ENCODE peak calls at places on chromosome 6, in four cellular contexts. Y, C, T and B are unnamed samples.

GRCh38 chr6:143734641-143735063 is 56.9 kb downstream of the PHACTR2 start:
- DNase-seq in Y (no peak), C (no peak), T (no peak), B (no peak)

GRCh38 chr6:112016335-112016734 is 37.6 kb upstream of the CCN6 start:
- DNase-seq in Y (no peak), C (no peak), T (peak), B (no peak)

GRCh38 chr6:108609276-108609769 is 48.6 kb downstream of the FOXO3 start:
- DNase-seq in Y (no peak), C (no peak), T (peak), B (peak)

GRCh38 chr6:24827970-24828369 is 29.3 kb upstream of the ARMH2 start:
- DNase-seq in Y (no peak), C (no peak), T (no peak), B (no peak)

GRCh38 chr6:98944598-98945011 is 3.1 kb downstream of the FBXL4 start:
- DNase-seq in Y (no peak), C (no peak), T (peak), B (peak)

GRCh38 chr6:113980937-113981554 is 10.1 kb upstream of the HDAC2 start:
- DNase-seq in Y (no peak), C (peak), T (peak), B (peak)

GRCh38 chr6:61867635-61868034 is 418.4 kb downstream of the KHDRBS2 start:
- DNase-seq in Y (no peak), C (no peak), T (no peak), B (no peak)

GRCh38 chr6:140032177-140032576 is 657.7 kb upstream of the CITED2 start:
- DNase-seq in Y (no peak), C (no peak), T (no peak), B (no peak)

GRCh38 chr6:18425218-18425617 is 38.1 kb downstream of the RNF144B start:
- DNase-seq in Y (no peak), C (no peak), T (no peak), B (peak)

GRCh38 chr6:97066056-97066455 is 141.5 kb downstream of the KLHL32 start:
- DNase-seq in Y (no peak), C (no peak), T (no peak), B (no peak)

GRCh38 chr6:122947355-122947754 is 48.7 kb upstream of the CLVS2 start:
- DNase-seq in Y (no peak), C (peak), T (no peak), B (peak)

GRCh38 chr6:31689249-31690110 is 8.6 kb upstream of the LY6G5C start:
- DNase-seq in Y (no peak), C (peak), T (no peak), B (peak)

GRCh38 chr6:97000138-97000537 is 75.6 kb downstream of the KLHL32 start:
- DNase-seq in Y (no peak), C (no peak), T (no peak), B (no peak)

GRCh38 chr6:27541212-27541931 is 68.5 kb upstream of the ZNF184 start:
- DNase-seq in Y (no peak), C (peak), T (peak), B (peak)

GRCh38 chr6:87501809-87502572 is 29.2 kb downstream of the SLC35A1 start:
- DNase-seq in Y (no peak), C (no peak), T (no peak), B (no peak)

GRCh38 chr6:55704421-55704820 is 125.4 kb upstream of the HMGCLL1 start:
- DNase-seq in Y (no peak), C (no peak), T (peak), B (peak)

GRCh38 chr6:56328366-56328765 is 81.0 kb upstream of the COL21A1 start:
- DNase-seq in Y (no peak), C (no peak), T (no peak), B (no peak)

GRCh38 chr6:30102701-30103629 is 9.9 kb downstream of the TRIM31 start:
- DNase-seq in Y (no peak), C (peak), T (peak), B (peak)

GRCh38 chr6:20605581-20605980 is 71.3 kb downstream of the CDKAL1 start:
- DNase-seq in Y (no peak), C (no peak), T (peak), B (peak)

GRCh38 chr6:122788663-122789062 is 395 bp upstream of the SMPDL3A start:
- DNase-seq in Y (no peak), C (no peak), T (no peak), B (no peak)

GRCh38 chr6:40326689-40327404 is 260.3 kb downstream of the LRFN2 start:
- DNase-seq in Y (no peak), C (no peak), T (no peak), B (no peak)

GRCh38 chr6:36050305-36050704 is 22.7 kb downstream of the MAPK14 start:
- DNase-seq in Y (no peak), C (no peak), T (no peak), B (no peak)

GRCh38 chr6:26411751-26412150 is 9.7 kb downstream of the BTN3A1 start:
- DNase-seq in Y (no peak), C (no peak), T (peak), B (no peak)

GRCh38 chr6:154537486-154537885 is 27.0 kb upstream of the CNKSR3 start:
- DNase-seq in Y (no peak), C (peak), T (no peak), B (peak)

GRCh38 chr6:150865406-150866146 is at the start of gene MTHFD1L:
- DNase-seq in Y (no peak), C (peak), T (peak), B (peak)

GRCh38 chr6:33377166-33377565 is 14.5 kb upstream of the KIFC1 start:
- DNase-seq in Y (no peak), C (no peak), T (no peak), B (no peak)

GRCh38 chr6:167574431-167575097 is 249.7 kb downstream of the TTLL2 start:
- DNase-seq in Y (no peak), C (no peak), T (no peak), B (no peak)

GRCh38 chr6:75280131-75280855 is 4.3 kb downstream of the TMEM30A start:
- DNase-seq in Y (no peak), C (no peak), T (peak), B (no peak)

GRCh38 chr6:106870824-106871300 is 103.7 kb downstream of the CD24 start:
- DNase-seq in Y (no peak), C (no peak), T (no peak), B (no peak)

GRCh38 chr6:133286765-133287164 is 45.6 kb downstream of the EYA4 start:
- DNase-seq in Y (no peak), C (no peak), T (peak), B (peak)

GRCh38 chr6:14520536-14520935 is 403.0 kb downstream of the CD83 start:
- DNase-seq in Y (no peak), C (no peak), T (no peak), B (no peak)
- H3K56ac ChIP-seq in Y (no peak), C (no peak), T (no peak), B (no peak)

DNA sequence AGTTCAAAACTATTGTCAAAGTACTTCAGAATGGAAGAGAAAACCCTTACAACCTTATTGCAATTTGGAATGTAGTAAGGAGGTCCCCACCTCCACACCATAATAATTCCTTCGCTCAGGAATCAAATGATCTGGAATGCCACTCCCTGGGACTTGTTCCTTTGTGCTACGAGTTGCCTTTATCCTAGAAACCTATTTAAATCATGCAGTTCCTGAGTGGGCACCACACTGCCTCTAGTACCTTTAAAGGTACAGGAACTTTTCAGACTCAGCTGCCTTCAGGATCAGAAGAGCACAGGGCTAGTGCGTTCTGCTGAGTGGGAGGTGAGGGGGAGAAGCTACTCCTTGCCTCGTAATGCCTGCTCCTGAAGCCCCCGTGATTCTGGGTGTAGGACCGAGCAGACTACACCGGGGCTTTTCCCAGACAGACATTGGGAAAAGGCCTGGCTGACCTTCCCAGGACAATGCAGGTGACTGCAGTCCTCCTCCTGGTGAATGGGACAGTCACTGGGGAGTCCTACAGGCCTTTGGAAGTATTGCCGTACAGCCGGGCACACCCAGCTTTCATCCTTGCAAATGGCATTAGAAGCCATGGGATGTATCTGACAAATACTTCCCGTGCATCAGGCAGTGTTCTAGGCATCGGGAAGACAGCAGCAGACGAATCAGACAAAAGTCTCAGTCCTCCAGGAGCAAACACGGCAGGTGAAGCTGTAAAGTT is 11.8 kb upstream of the TUBB2B start:
- DNase-seq in Y (no peak), C (peak), T (no peak), B (peak)
- H3K56ac ChIP-seq in Y (no peak), C (no peak), T (no peak), B (peak)

GRCh38 chr6:116060572-116061283 is at the start of gene FRK:
- DNase-seq in Y (no peak), C (no peak), T (peak), B (no peak)
- H3K56ac ChIP-seq in Y (no peak), C (no peak), T (no peak), B (no peak)

GRCh38 chr6:22827760-22828159 is 258.4 kb downstream of the HDGFL1 start:
- DNase-seq in Y (no peak), C (no peak), T (peak), B (no peak)
- H3K56ac ChIP-seq in Y (no peak), C (no peak), T (peak), B (no peak)